ENCODE peak calls at places on chromosomes 1 and 21, in four cellular contexts. O is Ammon's horn, U is AG10803, S is neural crest cell. N is an unnamed sample.

GRCh38 chr1:21232044-21232443 is 55.3 kb upstream of the EIF4G3 start:
- DNase-seq in O (peak), U (peak), S (peak), N (peak)

GRCh38 chr1:63980706-63981407 is 207.0 kb downstream of the ROR1 start:
- DNase-seq in O (no peak), U (no peak), S (no peak), N (no peak)

GRCh38 chr1:108962681-108963051 is 618 bp downstream of the CLCC1 start:
- DNase-seq in O (no peak), U (no peak), S (no peak), N (no peak)

GRCh38 chr1:200505257-200505656 is 95.4 kb upstream of the ZNF281 start:
- DNase-seq in O (no peak), U (no peak), S (no peak), N (no peak)

GRCh38 chr1:13828454-13829151 is 128.6 kb downstream of the PRDM2 start:
- DNase-seq in O (no peak), U (no peak), S (peak), N (peak)

GRCh38 chr1:2356911-2357845 is 34.2 kb downstream of the MORN1 start:
- DNase-seq in O (no peak), U (no peak), S (no peak), N (no peak)

GRCh38 chr1:46131727-46132528 is 501 bp downstream of the PIK3R3 start:
- DNase-seq in O (peak), U (no peak), S (peak), N (peak)

GRCh38 chr1:181541947-181542346 is 58.6 kb downstream of the CACNA1E start:
- DNase-seq in O (no peak), U (peak), S (no peak), N (no peak)

GRCh38 chr1:205750683-205751651 is 985 bp upstream of the NUCKS1 start:
- DNase-seq in O (no peak), U (no peak), S (no peak), N (peak)

GRCh38 chr1:2778220-2778592 is 23.3 kb downstream of the TTC34 start:
- DNase-seq in O (peak), U (no peak), S (no peak), N (no peak)

GRCh38 chr1:23169219-23169575 is 541 bp upstream of the LUZP1 start:
- DNase-seq in O (no peak), U (no peak), S (no peak), N (no peak)

GRCh38 chr21:43343095-43343991 is 83.6 kb downstream of the SIK1 start:
- DNase-seq in O (no peak), U (no peak), S (no peak), N (no peak)

GRCh38 chr1:116873680-116874271 is 35.9 kb upstream of the PTGFRN start:
- DNase-seq in O (no peak), U (no peak), S (no peak), N (no peak)

GRCh38 chr1:36349241-36349671 is 25.8 kb upstream of the EVA1B start:
- DNase-seq in O (no peak), U (peak), S (no peak), N (no peak)

GRCh38 chr1:9093096-9093495 is 23.7 kb upstream of the SLC2A5 start:
- DNase-seq in O (no peak), U (no peak), S (no peak), N (no peak)

GRCh38 chr1:35560256-35561225 is 2.9 kb downstream of the NCDN start:
- DNase-seq in O (peak), U (peak), S (no peak), N (no peak)

N was measured in K562.